ENCODE peak calls at places on chromosomes 13 and 19, in five cellular contexts. A is germinal center, X is ascending aorta, K is progenitor cell of endocrine pancreas, G is kidney tubule cell. D is an unnamed sample.

GRCh38 chr19:17406039-17406886 is 833 bp upstream of the BST2 start:
- DNase-seq in A (no peak), X (no peak), K (no peak), G (peak; percentile 61), D (no peak)

GRCh38 chr13:41268764-41269163 is 5.4 kb upstream of the MTRF1 start:
- DNase-seq in A (no peak), X (no peak), K (no peak), G (peak; percentile 47), D (peak; percentile 3)

GRCh38 chr19:10283301-10283733 is 3.4 kb upstream of the ICAM4 start:
- DNase-seq in A (no peak), X (no peak), K (no peak), G (no peak), D (no peak)

GRCh38 chr13:110869231-110869804 is 45.6 kb downstream of the ANKRD10 start:
- DNase-seq in A (no peak), X (no peak), K (no peak), G (no peak), D (no peak)

GRCh38 chr13:80249906-80250513 is 90.9 kb downstream of the SPRY2 start:
- DNase-seq in A (no peak), X (no peak), K (no peak), G (no peak), D (no peak)

GRCh38 chr19:2477141-2477710 is 1.3 kb downstream of the GADD45B start:
- DNase-seq in A (no peak), X (peak; percentile 81), K (no peak), G (peak; percentile 86), D (peak; percentile 46)

GRCh38 chr13:59318320-59318930 is 845.3 kb downstream of the DIAPH3 start:
- DNase-seq in A (peak; percentile 3), X (no peak), K (peak; percentile 67), G (peak; percentile 62), D (peak; percentile 90)

GRCh38 chr19:30362156-30362754 is 9.9 kb upstream of the ZNF536 start:
- DNase-seq in A (no peak), X (peak; percentile 44), K (no peak), G (no peak), D (no peak)

GRCh38 chr19:7904074-7905020 is 670 bp downstream of the MAP2K7 start:
- DNase-seq in A (peak; percentile 76), X (no peak), K (no peak), G (no peak), D (peak; percentile 58)

GRCh38 chr13:49858183-49858856 is 65.8 kb upstream of the KPNA3 start:
- DNase-seq in A (no peak), X (no peak), K (no peak), G (peak; percentile 75), D (no peak)

GRCh38 chr19:54660967-54661366 is 1.8 kb upstream of the LILRB4 start:
- DNase-seq in A (peak; percentile 13), X (no peak), K (no peak), G (no peak), D (no peak)

GRCh38 chr13:51006067-51006800 is 96.6 kb downstream of the RNASEH2B start:
- DNase-seq in A (no peak), X (peak; percentile 75), K (no peak), G (no peak), D (no peak)

GRCh38 chr19:46176116-46176860 is 28.2 kb downstream of the IGFL2 start:
- DNase-seq in A (no peak), X (no peak), K (no peak), G (no peak), D (no peak)

GRCh38 chr13:77595166-77595810 is 59.8 kb downstream of the SCEL start:
- DNase-seq in A (no peak), X (no peak), K (no peak), G (no peak), D (no peak)

GRCh38 chr13:30142502-30143211 is 164.7 kb downstream of the KATNAL1 start:
- DNase-seq in A (no peak), X (no peak), K (no peak), G (peak; percentile 98), D (peak; percentile 26)

GRCh38 chr13:99812611-99813010 is 159.0 kb downstream of the ZIC5 start:
- DNase-seq in A (no peak), X (no peak), K (no peak), G (peak; percentile 98), D (no peak)

GRCh38 chr19:3612330-3612729 is 5.7 kb upstream of the TBXA2R start:
- DNase-seq in A (no peak), X (no peak), K (no peak), G (no peak), D (no peak)

GRCh38 chr13:49374585-49375290 is 69.1 kb downstream of the CAB39L start:
- DNase-seq in A (peak; percentile 28), X (no peak), K (no peak), G (peak; percentile 85), D (no peak)

GRCh38 chr19:15550847-15551182 is 42.5 kb downstream of the CYP4F22 start:
- DNase-seq in A (no peak), X (no peak), K (no peak), G (no peak), D (no peak)

D was measured in nephron progenitor cell.